ENCODE peak calls at places on chromosomes 5 and 9, in ten cellular contexts. D is RWPE1; M is LoVo; I is Calu3; H is AML-193; V is HS-5; Y is Kasumi-1; N is stimulated activated CD8-positive, alpha-beta memory T cell treated with anti-CD3 and anti-CD28 coated beads, Interleukin-4, amount 100 ng/mL, for 4 hours; K is MCF 10A; F is DMS153. U is an unnamed sample.

GRCh38 chr5:74530316-74530917 is 110.1 kb downstream of the ENC1 start:
- DNase-seq in K (no peak), V (no peak), M (no peak), D (no peak), N (no peak), I (no peak), F (no peak), Y (no peak), H (no peak), U (no peak)

GRCh38 chr5:154284433-154284832 is 93.9 kb downstream of the GALNT10 start:
- DNase-seq in N (no peak), K (no peak), D (no peak), F (no peak), V (no peak), I (no peak), M (no peak), H (peak), Y (peak), U (no peak)

GRCh38 chr9:135503371-135504261 is 3.1 kb downstream of the MRPS2 start:
- DNase-seq in M (no peak), H (no peak), V (no peak), N (no peak), F (no peak), D (no peak), Y (no peak), I (no peak), K (no peak), U (no peak)

GRCh38 chr5:68416714-68417113 is 201.2 kb downstream of the PIK3R1 start:
- DNase-seq in V (no peak), M (no peak), I (no peak), F (no peak), N (no peak), K (no peak), Y (no peak), D (no peak), H (no peak), U (no peak)

GRCh38 chr5:146751054-146751453 is 127.5 kb downstream of the PPP2R2B start:
- DNase-seq in V (no peak), M (no peak), I (no peak), F (no peak), H (no peak), D (no peak), Y (no peak), N (no peak), K (no peak), U (no peak)

GRCh38 chr5:172949426-172949825 is 9.8 kb upstream of the RPL26L1 start:
- DNase-seq in F (no peak), D (no peak), M (no peak), N (no peak), K (no peak), H (no peak), Y (no peak), V (no peak), I (no peak), U (no peak)

GRCh38 chr9:125932012-125932411 is 184.8 kb downstream of the PBX3 start:
- DNase-seq in F (no peak), Y (no peak), V (peak), I (no peak), M (peak), D (peak), K (peak), H (no peak), N (no peak), U (no peak)

GRCh38 chr5:175895701-175896102 is 24.3 kb downstream of the CPLX2 start:
- DNase-seq in K (peak), V (no peak), H (peak), I (no peak), D (no peak), N (no peak), F (no peak), Y (peak), M (no peak), U (no peak)

GRCh38 chr9:100505564-100506159 is 32.7 kb downstream of the TMEFF1 start:
- DNase-seq in K (peak), N (peak), Y (peak), D (peak), I (peak), F (no peak), M (peak), V (no peak), H (peak), U (no peak)

U was measured in cortex of kidney.